ENCODE peak calls at places on chromosomes 3 and 15, in five cellular contexts. S, D, L, I and M are unnamed samples.
A peak's percentile ranks its signal among the peaks of the same experiment; 100 is the strongest.

GRCh38 chr3:120471643-120472042 is 20.9 kb upstream of the FSTL1 start:
- DNase-seq in S (no peak), D (no peak), L (no peak), I (no peak), M (no peak)

GRCh38 chr3:57227930-57228733 is 603 bp downstream of the APPL1 start:
- DNase-seq in S (peak; percentile 63), D (no peak), L (peak; percentile 54), I (peak; percentile 42), M (peak; percentile 78)

GRCh38 chr3:132405188-132405587 is 12.1 kb upstream of the DNAJC13 start:
- DNase-seq in S (no peak), D (no peak), L (no peak), I (no peak), M (no peak)

GRCh38 chr15:95608371-95608770 is 722.1 kb upstream of the NR2F2 start:
- DNase-seq in S (no peak), D (no peak), L (no peak), I (no peak), M (no peak)

GRCh38 chr3:9710174-9710739 is 6.6 kb downstream of the CPNE9 start:
- DNase-seq in S (no peak), D (no peak), L (no peak), I (no peak), M (no peak)

GRCh38 chr3:47578119-47578630 is 490 bp downstream of the CSPG5 start:
- DNase-seq in S (peak; percentile 55), D (no peak), L (peak; percentile 40), I (peak; percentile 28), M (peak; percentile 35)

GRCh38 chr15:80710635-80711553 is 15.8 kb downstream of the ABHD17C start:
- DNase-seq in S (no peak), D (no peak), L (no peak), I (no peak), M (no peak)

GRCh38 chr3:9947025-9947995 is 4.9 kb downstream of the PRRT3 start:
- DNase-seq in S (peak; percentile 77), D (peak; percentile 31), L (peak; percentile 80), I (peak; percentile 65), M (peak; percentile 78)

GRCh38 chr3:77348244-77348855 is 308.5 kb downstream of the ROBO2 start:
- DNase-seq in S (no peak), D (no peak), L (no peak), I (no peak), M (peak; percentile 48)

GRCh38 chr15:77607894-77608261 is 24.8 kb downstream of the LINGO1 start:
- DNase-seq in S (no peak), D (no peak), L (no peak), I (no peak), M (no peak)

GRCh38 chr3:50375200-50375931 is 16.0 kb upstream of the TMEM115 start:
- DNase-seq in S (no peak), D (no peak), L (no peak), I (no peak), M (no peak)

GRCh38 chr3:195715583-195716266 is 5.1 kb upstream of the MUC20 start:
- DNase-seq in S (no peak), D (no peak), L (peak; percentile 37), I (no peak), M (no peak)

GRCh38 chr3:16836505-16837237 is 48.1 kb upstream of the PLCL2 start:
- DNase-seq in S (no peak), D (no peak), L (no peak), I (no peak), M (no peak)

GRCh38 chr3:50365080-50365841 is 5.9 kb upstream of the TMEM115 start:
- DNase-seq in S (peak; percentile 92), D (peak; percentile 72), L (peak; percentile 96), I (peak; percentile 88), M (peak; percentile 88)

GRCh38 chr3:85159376-85159775 is 200.6 kb downstream of the CADM2 start:
- DNase-seq in S (no peak), D (no peak), L (peak; percentile 25), I (no peak), M (no peak)

GRCh38 chr3:162702768-162703385 is 1206.3 kb downstream of the OTOL1 start:
- DNase-seq in S (no peak), D (no peak), L (no peak), I (no peak), M (no peak)

GRCh38 chr3:25293736-25294135 is 134.3 kb upstream of the RARB start:
- DNase-seq in S (no peak), D (no peak), L (no peak), I (peak; percentile 18), M (no peak)

GRCh38 chr3:2653706-2654105 is 456.5 kb downstream of the IL5RA start:
- DNase-seq in S (no peak), D (no peak), L (no peak), I (no peak), M (no peak)

GRCh38 chr3:101896103-101896757 is 46.9 kb downstream of the NFKBIZ start:
- DNase-seq in S (no peak), D (no peak), L (no peak), I (no peak), M (no peak)

GRCh38 chr3:10012106-10012505 is 14.1 kb upstream of the FANCD2 start:
- DNase-seq in S (no peak), D (no peak), L (no peak), I (no peak), M (no peak)

GRCh38 chr3:179697933-179698332 is 45.1 kb downstream of the USP13 start:
- DNase-seq in S (no peak), D (no peak), L (no peak), I (no peak), M (no peak)

GRCh38 chr3:30538787-30539186 is 67.6 kb upstream of the TGFBR2 start:
- DNase-seq in S (no peak), D (no peak), L (no peak), I (no peak), M (no peak)

GRCh38 chr3:191246628-191247027 is 47.6 kb downstream of the OSTN start:
- DNase-seq in S (no peak), D (no peak), L (no peak), I (no peak), M (no peak)

GRCh38 chr3:14139771-14140170 is 14.9 kb downstream of the TMEM43 start:
- DNase-seq in S (no peak), D (no peak), L (no peak), I (no peak), M (no peak)

GRCh38 chr3:11651900-11652299 is 8.2 kb upstream of the VGLL4 start:
- DNase-seq in S (no peak), D (no peak), L (no peak), I (no peak), M (no peak)

GRCh38 chr15:65028921-65029735 is at the start of gene MTFMT:
- DNase-seq in S (peak; percentile 97), D (peak; percentile 89), L (peak; percentile 95), I (peak; percentile 95), M (peak; percentile 95)

GRCh38 chr3:67630666-67631362 is 23.6 kb downstream of the SUCLG2 start:
- DNase-seq in S (no peak), D (no peak), L (no peak), I (no peak), M (no peak)

GRCh38 chr3:115042351-115042750 is 104.7 kb downstream of the ZBTB20 start:
- DNase-seq in S (no peak), D (no peak), L (no peak), I (no peak), M (no peak)

GRCh38 chr3:101567528-101568317 is 6.1 kb downstream of the TRMT10C start:
- DNase-seq in S (no peak), D (no peak), L (no peak), I (no peak), M (no peak)

GRCh38 chr15:64009241-64009640 is 37.0 kb downstream of the DAPK2 start:
- DNase-seq in S (no peak), D (no peak), L (peak; percentile 50), I (no peak), M (no peak)

GRCh38 chr15:96123028-96123400 is 207.5 kb upstream of the NR2F2 start:
- DNase-seq in S (no peak), D (no peak), L (no peak), I (no peak), M (no peak)

GRCh38 chr3:17500618-17501017 is 241.8 kb downstream of the TBC1D5 start:
- DNase-seq in S (no peak), D (no peak), L (no peak), I (no peak), M (no peak)

GRCh38 chr3:38343797-38344594 is 2.6 kb upstream of the XYLB start:
- DNase-seq in S (no peak), D (no peak), L (no peak), I (no peak), M (no peak)

DNA sequence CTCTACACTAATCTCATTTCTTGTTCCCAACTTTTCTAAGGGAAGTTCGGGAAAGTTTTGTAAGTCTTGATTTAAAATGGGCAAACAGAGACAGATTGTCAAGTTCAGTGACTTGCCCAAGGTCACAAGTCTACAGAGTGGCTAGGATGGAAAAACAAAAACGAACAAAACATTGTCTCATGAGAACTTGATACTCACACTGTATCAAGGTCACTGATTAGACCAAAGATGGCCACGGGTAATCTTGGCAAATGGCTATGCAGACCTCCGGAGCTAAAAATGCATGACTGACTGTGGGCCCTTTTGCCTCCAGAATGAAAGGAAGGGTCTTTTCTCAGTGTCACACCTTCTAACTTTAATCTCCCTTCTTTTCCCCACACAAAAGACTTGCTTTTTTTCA is 460.9 kb downstream of the FOXP1 start:
- DNase-seq in S (no peak), D (no peak), L (no peak), I (no peak), M (peak; percentile 51)
- H3K27ac ChIP-seq in S (no peak overlapping the region), D (no peak overlapping the region), L (no peak overlapping the region), I (no peak overlapping the region), M (peak overlapping the region; percentile 28)

GRCh38 chr15:49926731-49927130 is 192.3 kb downstream of the ATP8B4 start:
- DNase-seq in S (no peak), D (no peak), L (no peak), I (no peak), M (no peak)
- TF ChIP-seq POLR2A in S (no peak), D (no peak), L (no peak), I (no peak), M (no peak)

GRCh38 chr3:5123937-5124336 is 1.8 kb downstream of the ARL8B start:
- DNase-seq in S (no peak), D (no peak), L (peak; percentile 12), I (no peak), M (no peak)

GRCh38 chr3:5122741-5123706 is 932 bp downstream of the ARL8B start:
- DNase-seq in S (no peak), D (no peak), L (peak; percentile 32), I (peak; percentile 31), M (peak; percentile 57)

GRCh38 chr3:5128861-5129260 is 6.8 kb downstream of the ARL8B start:
- DNase-seq in S (no peak), D (no peak), L (no peak), I (no peak), M (no peak)

GRCh38 chr3:5122030-5122740 is at the start of gene ARL8B:
- DNase-seq in S (peak; percentile 93), D (peak; percentile 75), L (peak; percentile 93), I (peak; percentile 88), M (peak; percentile 93)

DNA sequence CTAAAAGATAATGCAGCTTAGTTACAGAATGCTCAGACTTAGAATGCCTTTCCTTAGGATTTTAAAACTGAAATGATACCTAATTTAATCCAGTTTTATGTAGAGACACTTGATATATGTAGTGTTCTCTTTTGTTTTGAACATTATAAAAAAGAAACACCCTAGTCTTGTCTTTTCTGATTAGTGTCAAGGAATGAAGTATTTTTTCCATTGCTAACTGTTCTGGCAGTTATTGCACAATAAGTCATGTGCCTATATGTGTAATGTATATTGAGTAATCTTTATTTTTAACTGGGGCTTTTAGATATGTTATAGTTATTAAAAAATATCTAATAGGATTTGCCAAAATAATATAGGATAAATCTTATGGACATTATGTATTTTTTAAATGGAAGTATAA is 4.5 kb downstream of the ARL8B start:
- DNase-seq in S (no peak), D (no peak), L (no peak), I (no peak), M (no peak)
- H3K27ac ChIP-seq in S (no peak overlapping the region), D (no peak overlapping the region), L (no peak overlapping the region), I (no peak overlapping the region), M (peak overlapping the region; percentile 1)

GRCh38 chr3:189531271-189531670 is 99.9 kb upstream of the TP63 start:
- DNase-seq in S (no peak), D (no peak), L (no peak), I (no peak), M (no peak)
- TF ChIP-seq POLR2A in S (no peak), D (no peak), L (no peak), I (no peak), M (no peak)